ENCODE peak calls at places on chromosomes 5 and 9, in four cellular contexts. C, T, Q and D are unnamed samples.

GRCh38 chr5:141623197-141623596 is 4.4 kb upstream of the DIAPH1 start:
- DNase-seq in C (no peak), Q (no peak), T (peak), D (no peak)

GRCh38 chr5:41312478-41313060 is 99.2 kb upstream of the C6 start:
- DNase-seq in C (no peak), Q (no peak), T (no peak), D (no peak)

GRCh38 chr9:100074989-100075388 is 23.8 kb downstream of the ERP44 start:
- DNase-seq in C (no peak), T (no peak), Q (no peak), D (no peak)

GRCh38 chr9:91191443-91192378 is 170.0 kb downstream of the AUH start:
- DNase-seq in Q (no peak), T (no peak), C (no peak), D (peak)

GRCh38 chr9:79975471-79976316 is 403.9 kb downstream of the TLE4 start:
- DNase-seq in T (no peak), C (no peak), Q (no peak), D (no peak)

GRCh38 chr5:103307470-103307869 is 48.9 kb downstream of the MACIR start:
- DNase-seq in C (no peak), T (no peak), Q (no peak), D (no peak)

GRCh38 chr5:140189977-140190867 is 15.2 kb downstream of the CYSTM1 start:
- DNase-seq in Q (peak), C (no peak), T (no peak), D (no peak)

GRCh38 chr9:71941060-71941568 is 29.7 kb downstream of the C9orf85 start:
- DNase-seq in C (no peak), T (no peak), Q (no peak), D (no peak)

GRCh38 chr5:135154197-135154596 is 120.2 kb upstream of the PITX1 start:
- DNase-seq in T (no peak), Q (no peak), C (no peak), D (no peak)

GRCh38 chr5:141560725-141561483 is 57.9 kb downstream of the DIAPH1 start:
- DNase-seq in C (peak), Q (peak), T (no peak), D (peak)

GRCh38 chr5:150295172-150295611 is 5.6 kb upstream of the CAMK2A start:
- DNase-seq in Q (no peak), C (no peak), T (no peak), D (no peak)

GRCh38 chr5:1010181-1010510 is 1.5 kb downstream of the NKD2 start:
- DNase-seq in T (no peak), C (no peak), Q (peak), D (no peak)

GRCh38 chr9:110089681-110090370 is 118.1 kb downstream of the C9orf152 start:
- DNase-seq in C (no peak), T (no peak), Q (no peak), D (no peak)
- TF ChIP-seq EGR1 in C (no peak), T (no peak), Q (no peak), D (no peak)

GRCh38 chr9:88684046-88684445 is 149.1 kb downstream of the NXNL2 start:
- DNase-seq in Q (no peak), T (no peak), C (no peak), D (no peak)
- TF ChIP-seq YY1 in Q (no peak), T (no peak), C (no peak), D (no peak)

GRCh38 chr5:160064441-160064840 is 54.8 kb downstream of the PWWP2A start:
- DNase-seq in Q (no peak), C (no peak), T (no peak), D (no peak)
- TF ChIP-seq EGR1 in Q (no peak), C (no peak), T (no peak), D (no peak)

DNA sequence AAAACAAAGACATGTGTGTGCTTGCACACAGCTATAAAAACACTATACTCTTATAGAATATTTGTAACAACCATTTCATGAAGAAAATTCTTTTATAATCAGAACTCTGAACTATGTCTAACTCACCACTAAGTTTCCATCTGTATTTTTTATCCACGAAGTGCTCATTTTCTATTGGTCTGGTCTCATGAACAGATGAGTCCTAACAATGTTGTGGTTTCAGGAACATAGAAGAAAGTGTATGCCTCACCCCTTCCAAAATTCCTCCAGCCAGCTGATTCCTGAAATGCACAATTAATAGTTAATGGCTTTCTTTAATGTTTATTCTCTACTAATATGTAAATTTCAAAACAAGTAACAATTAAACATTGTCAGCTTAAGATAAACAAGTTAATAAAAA is 325.3 kb upstream of the GRAMD2B start:
- DNase-seq in Q (no peak), T (no peak), C (no peak), D (no peak)
- TF ChIP-seq YY1 in Q (no peak), T (no peak), C (no peak), D (no peak)